ENCODE peak calls at places on chromosomes 11 and 22, in five cellular contexts. R, O, B, F and M are unnamed samples.

GRCh38 chr22:43515902-43516301 is 104.1 kb downstream of the MPPED1 start:
- DNase-seq in R (no peak), B (no peak), O (no peak), F (no peak), M (no peak)

GRCh38 chr11:119474682-119475596 is 52.0 kb upstream of the THY1 start:
- DNase-seq in F (peak), B (no peak), R (peak), O (peak), M (peak)

GRCh38 chr11:35487532-35488078 is 37.8 kb downstream of the PAMR1 start:
- DNase-seq in O (peak), B (no peak), R (peak), F (peak), M (peak)

GRCh38 chr11:1915795-1916131 is 3.7 kb upstream of the TNNT3 start:
- DNase-seq in O (no peak), F (no peak), R (no peak), B (no peak), M (no peak)

GRCh38 chr11:113114452-113115027 is 153.3 kb downstream of the NCAM1 start:
- DNase-seq in R (peak), F (peak), B (no peak), O (peak), M (peak)

GRCh38 chr11:64489831-64490441 is 101.1 kb upstream of the SLC22A12 start:
- DNase-seq in O (peak), B (no peak), R (no peak), F (peak), M (peak)

GRCh38 chr11:4991066-4991465 is 3.6 kb upstream of the OR51L1 start:
- DNase-seq in O (peak), R (no peak), B (no peak), F (peak), M (peak)

GRCh38 chr11:33624082-33624481 is 76.5 kb downstream of the C11orf91 start:
- DNase-seq in O (no peak), R (no peak), F (no peak), B (no peak), M (peak)

GRCh38 chr22:25650834-25651233 is 86.4 kb downstream of the GRK3 start:
- DNase-seq in R (no peak), F (no peak), O (no peak), B (no peak), M (no peak)

GRCh38 chr11:95661159-95661558 is 128.4 kb downstream of the FAM76B start:
- DNase-seq in F (no peak), B (no peak), O (no peak), R (no peak), M (no peak)

GRCh38 chr11:125072210-125072960 is 9.3 kb downstream of the SLC37A2 start:
- DNase-seq in F (no peak), O (no peak), R (no peak), B (no peak), M (no peak)

GRCh38 chr22:23652711-23653110 is 20.6 kb upstream of the DRICH1 start:
- DNase-seq in F (no peak), R (no peak), O (no peak), B (no peak), M (no peak)

GRCh38 chr11:11584446-11584810 is 37.4 kb downstream of the GALNT18 start:
- DNase-seq in F (peak), B (peak), R (peak), O (peak), M (peak)

GRCh38 chr22:44391481-44392445 is 79.0 kb upstream of the SHISAL1 start:
- DNase-seq in O (no peak), F (no peak), R (no peak), B (no peak), M (no peak)

GRCh38 chr11:61353109-61354067 is 8.3 kb downstream of the CYB561A3 start:
- DNase-seq in O (no peak), R (no peak), B (no peak), F (no peak), M (no peak)

GRCh38 chr11:79155237-79155636 is 285.6 kb downstream of the TENM4 start:
- DNase-seq in R (no peak), B (no peak), O (no peak), F (no peak), M (no peak)

GRCh38 chr22:24494535-24495364 is at the start of gene UPB1:
- DNase-seq in R (no peak), B (no peak), F (no peak), O (no peak), M (no peak)

GRCh38 chr11:67670316-67671210 is 3.9 kb downstream of the ALDH3B2 start:
- DNase-seq in F (no peak), B (no peak), O (no peak), R (no peak), M (no peak)

GRCh38 chr11:83881428-83881827 is 595.3 kb upstream of the CCDC90B start:
- DNase-seq in O (no peak), R (no peak), F (no peak), B (no peak), M (peak)

GRCh38 chr11:18383388-18384156 is 10.8 kb upstream of the LDHA start:
- DNase-seq in R (peak), F (peak), O (peak), B (peak), M (peak)

GRCh38 chr11:114150671-114151070 is 91.2 kb downstream of the ZBTB16 start:
- DNase-seq in F (no peak), O (no peak), R (no peak), B (no peak), M (no peak)

GRCh38 chr11:89613916-89614315 is 96.2 kb upstream of the TRIM77 start:
- DNase-seq in F (no peak), R (no peak), O (peak), B (no peak), M (no peak)

GRCh38 chr11:60242607-60243292 is at the start of gene MS4A4E:
- DNase-seq in B (no peak), R (no peak), O (no peak), F (no peak), M (no peak)

GRCh38 chr11:110479445-110480101 is 49.8 kb downstream of the FDX1 start:
- DNase-seq in B (peak), O (peak), R (no peak), F (peak), M (peak)

GRCh38 chr11:64358907-64359711 is at the start of gene RPS6KA4:
- DNase-seq in B (no peak), R (peak), O (peak), F (peak), M (peak)

GRCh38 chr22:25622011-25622410 is 57.5 kb downstream of the GRK3 start:
- DNase-seq in B (no peak), R (peak), O (peak), F (peak), M (no peak)

DNA sequence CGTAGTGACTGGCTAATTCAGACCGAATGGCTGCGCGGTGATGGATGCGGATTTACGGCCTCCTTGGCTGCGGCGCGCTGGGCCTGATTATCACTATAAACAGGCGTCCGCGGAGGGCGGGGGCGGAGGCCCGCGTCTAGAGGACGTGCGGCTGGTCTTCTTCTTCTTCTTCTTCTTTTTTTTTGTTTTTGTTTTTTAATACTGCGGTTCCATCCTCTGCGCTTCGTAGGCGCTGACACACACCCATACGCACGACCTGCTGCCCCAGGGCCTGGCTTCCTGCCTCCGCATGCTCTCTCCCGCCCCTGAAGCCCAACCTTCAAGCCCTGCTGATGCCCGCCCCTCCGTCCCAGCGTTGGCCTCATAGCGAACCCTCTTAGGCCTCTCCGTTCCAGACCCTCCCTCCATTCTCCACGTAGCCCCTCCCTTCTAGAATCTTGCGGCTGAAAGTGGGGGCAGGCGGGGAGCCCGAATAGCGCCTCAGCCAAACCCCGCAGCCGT is 2.7 kb upstream of the SLC6A5 start:
- DNase-seq in O (no peak), F (peak), R (no peak), B (no peak), M (no peak)
- H3K4me3 ChIP-seq in O (no peak), F (peak), R (no peak), B (no peak), M (no peak)

DNA sequence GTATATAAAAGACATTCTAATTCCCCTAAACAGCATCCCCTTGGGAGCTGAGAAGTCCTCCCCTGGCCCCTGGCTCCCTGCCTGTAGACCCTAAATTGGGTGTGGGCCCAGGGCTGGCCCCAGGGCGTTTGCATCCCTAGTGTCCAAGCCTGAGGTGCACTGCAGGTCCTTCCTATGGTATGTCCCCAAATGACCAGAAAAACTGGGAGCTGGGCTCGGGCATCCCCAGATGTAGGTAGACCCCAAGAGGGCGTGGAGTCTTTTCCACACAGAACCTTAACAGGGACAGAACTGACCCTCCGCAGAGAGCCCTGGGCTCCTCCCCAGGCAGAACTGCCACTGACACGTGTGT is 782 bp upstream of the OSBPL5 start:
- DNase-seq in F (no peak), B (no peak), O (no peak), R (no peak), M (no peak)
- H3K4me3 ChIP-seq in F (no peak), B (no peak), O (no peak), R (no peak), M (no peak)

DNA sequence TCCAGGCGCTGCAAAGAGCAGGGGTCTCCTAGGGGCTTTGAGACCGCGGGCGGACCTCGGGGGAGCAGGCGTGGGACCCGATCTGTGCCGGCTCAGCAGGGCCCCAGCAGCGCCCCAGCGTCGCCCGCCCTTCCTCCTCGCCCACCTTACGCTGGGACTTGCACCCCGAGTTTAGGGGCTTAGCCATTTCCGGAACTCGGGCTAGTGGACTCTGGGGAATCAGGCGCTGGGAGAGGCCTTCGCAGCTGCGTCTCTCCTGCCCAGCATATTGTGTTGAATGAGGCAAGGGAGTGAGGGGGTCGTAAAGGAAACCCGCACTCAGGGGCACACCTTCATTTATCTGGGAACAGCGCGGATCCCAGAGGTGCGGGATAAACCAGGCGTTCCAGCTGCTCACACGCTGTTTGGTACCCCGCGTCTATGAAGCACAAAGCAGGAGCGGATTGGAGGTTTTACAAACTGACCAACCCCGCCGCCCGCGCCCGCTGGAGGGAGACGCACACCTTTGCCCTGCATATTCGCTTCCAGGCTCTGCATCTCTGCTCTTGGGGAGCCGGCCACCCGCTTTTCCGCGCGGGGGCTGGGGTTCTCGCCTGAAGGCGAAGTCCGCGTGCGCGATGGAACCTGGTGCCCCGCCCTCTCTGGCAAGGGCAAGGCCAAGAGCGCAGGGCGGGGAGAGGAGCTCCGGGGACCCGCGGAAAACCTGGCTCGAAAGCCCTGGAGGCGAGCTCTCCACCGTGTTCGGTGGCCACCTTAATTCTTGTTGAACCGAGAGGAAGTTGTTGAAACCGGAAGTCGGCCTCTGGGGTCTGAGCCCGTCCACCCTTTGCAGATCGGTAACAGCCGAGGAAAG is 6.7 kb upstream of the ALX4 start:
- DNase-seq in B (no peak), F (no peak), R (no peak), O (no peak), M (peak)
- H3K4me3 ChIP-seq in B (peak), F (peak), R (peak), O (peak), M (peak)

GRCh38 chr11:44556735-44557409 is 8.6 kb upstream of the CD82 start:
- DNase-seq in F (peak), B (no peak), O (peak), R (peak), M (peak)

GRCh38 chr11:44561275-44561781 is 4.1 kb upstream of the CD82 start:
- DNase-seq in F (no peak), B (no peak), R (no peak), O (no peak), M (no peak)

GRCh38 chr11:44559207-44559943 is 6.1 kb upstream of the CD82 start:
- DNase-seq in O (no peak), F (no peak), R (no peak), B (no peak), M (no peak)

GRCh38 chr11:44555031-44555800 is 10.2 kb upstream of the CD82 start:
- DNase-seq in O (no peak), B (no peak), F (no peak), R (no peak), M (peak)

GRCh38 chr11:44557464-44557863 is 8.0 kb upstream of the CD82 start:
- DNase-seq in B (no peak), R (no peak), F (no peak), O (no peak), M (no peak)
- H3K4me3 ChIP-seq in B (no peak), R (no peak), F (no peak), O (no peak), M (no peak)